ENCODE peak calls at places on chromosomes 11 and 22, in ten cellular contexts. One of them, this sample, is unnamed.
A peak's percentile ranks its signal among the peaks of the same experiment; 100 is the strongest.

GRCh38 chr11:73330569-73331093 is 22.6 kb downstream of the ARHGEF17 start:
- DNase-seq in neuronal stem cell: no peak
- DNase-seq in stomach: no peak
- DNase-seq in endodermal cell: peak; percentile 77
- DNase-seq in psoas muscle: peak; percentile 36
- DNase-seq in effector memory CD4-positive, alpha-beta T cell: no peak
- DNase-seq in SJSA1: no peak
- DNase-seq in thoracic aorta: no peak
- DNase-seq in body of pancreas: no peak
- DNase-seq in cardiac muscle cell: peak; percentile 49
- DNase-seq in this sample: no peak

GRCh38 chr11:29328961-29329441 is 687.8 kb downstream of the KCNA4 start:
- DNase-seq in psoas muscle: no peak
- DNase-seq in thoracic aorta: no peak
- DNase-seq in cardiac muscle cell: peak; percentile 47
- DNase-seq in effector memory CD4-positive, alpha-beta T cell: no peak
- DNase-seq in body of pancreas: no peak
- DNase-seq in neuronal stem cell: peak; percentile 27
- DNase-seq in endodermal cell: no peak
- DNase-seq in SJSA1: no peak
- DNase-seq in stomach: no peak
- DNase-seq in this sample: no peak

GRCh38 chr11:10900686-10901415 is 43.0 kb upstream of the ZBED5 start:
- DNase-seq in body of pancreas: no peak
- DNase-seq in endodermal cell: no peak
- DNase-seq in SJSA1: no peak
- DNase-seq in stomach: no peak
- DNase-seq in psoas muscle: peak; percentile 55
- DNase-seq in effector memory CD4-positive, alpha-beta T cell: no peak
- DNase-seq in thoracic aorta: no peak
- DNase-seq in cardiac muscle cell: peak; percentile 19
- DNase-seq in neuronal stem cell: no peak
- DNase-seq in this sample: no peak

GRCh38 chr11:46247090-46247489 is 30.4 kb upstream of the CREB3L1 start:
- DNase-seq in cardiac muscle cell: no peak
- DNase-seq in effector memory CD4-positive, alpha-beta T cell: no peak
- DNase-seq in thoracic aorta: no peak
- DNase-seq in endodermal cell: no peak
- DNase-seq in stomach: no peak
- DNase-seq in SJSA1: no peak
- DNase-seq in neuronal stem cell: no peak
- DNase-seq in psoas muscle: no peak
- DNase-seq in body of pancreas: no peak
- DNase-seq in this sample: no peak

GRCh38 chr11:129331217-129331616 is 44.4 kb upstream of the BARX2 start:
- DNase-seq in endodermal cell: peak; percentile 45
- DNase-seq in neuronal stem cell: no peak
- DNase-seq in body of pancreas: peak; percentile 27
- DNase-seq in cardiac muscle cell: no peak
- DNase-seq in stomach: peak; percentile 40
- DNase-seq in thoracic aorta: no peak
- DNase-seq in effector memory CD4-positive, alpha-beta T cell: no peak
- DNase-seq in psoas muscle: no peak
- DNase-seq in SJSA1: no peak
- DNase-seq in this sample: no peak

GRCh38 chr22:20433686-20434241 is 3.9 kb downstream of the SCARF2 start:
- DNase-seq in thoracic aorta: no peak
- DNase-seq in SJSA1: no peak
- DNase-seq in psoas muscle: peak; percentile 9
- DNase-seq in effector memory CD4-positive, alpha-beta T cell: no peak
- DNase-seq in cardiac muscle cell: no peak
- DNase-seq in stomach: no peak
- DNase-seq in body of pancreas: no peak
- DNase-seq in endodermal cell: no peak
- DNase-seq in neuronal stem cell: no peak
- DNase-seq in this sample: no peak

GRCh38 chr11:12112731-12113130 is 2.3 kb downstream of the MICAL2 start:
- DNase-seq in psoas muscle: no peak
- DNase-seq in cardiac muscle cell: no peak
- DNase-seq in SJSA1: no peak
- DNase-seq in effector memory CD4-positive, alpha-beta T cell: no peak
- DNase-seq in thoracic aorta: no peak
- DNase-seq in body of pancreas: no peak
- DNase-seq in neuronal stem cell: no peak
- DNase-seq in stomach: no peak
- DNase-seq in endodermal cell: no peak
- DNase-seq in this sample: no peak

GRCh38 chr11:66107600-66108151 is 37.6 kb downstream of the PACS1 start:
- DNase-seq in neuronal stem cell: no peak
- DNase-seq in cardiac muscle cell: no peak
- DNase-seq in psoas muscle: no peak
- DNase-seq in stomach: no peak
- DNase-seq in thoracic aorta: no peak
- DNase-seq in body of pancreas: no peak
- DNase-seq in endodermal cell: no peak
- DNase-seq in SJSA1: no peak
- DNase-seq in effector memory CD4-positive, alpha-beta T cell: no peak
- DNase-seq in this sample: no peak

GRCh38 chr22:40320687-40321086 is 25.6 kb upstream of the ADSL start:
- DNase-seq in effector memory CD4-positive, alpha-beta T cell: no peak
- DNase-seq in SJSA1: no peak
- DNase-seq in cardiac muscle cell: no peak
- DNase-seq in body of pancreas: no peak
- DNase-seq in psoas muscle: no peak
- DNase-seq in thoracic aorta: no peak
- DNase-seq in endodermal cell: no peak
- DNase-seq in stomach: no peak
- DNase-seq in neuronal stem cell: no peak
- DNase-seq in this sample: no peak

GRCh38 chr11:11028017-11028692 is 170.3 kb upstream of the ZBED5 start:
- DNase-seq in effector memory CD4-positive, alpha-beta T cell: peak; percentile 60
- DNase-seq in SJSA1: peak; percentile 70
- DNase-seq in stomach: peak; percentile 74
- DNase-seq in thoracic aorta: no peak
- DNase-seq in neuronal stem cell: peak; percentile 48
- DNase-seq in endodermal cell: peak; percentile 95
- DNase-seq in body of pancreas: peak; percentile 80
- DNase-seq in cardiac muscle cell: peak; percentile 61
- DNase-seq in psoas muscle: peak; percentile 83
- DNase-seq in this sample: peak; percentile 48

GRCh38 chr11:64626637-64627036 is 35.6 kb downstream of the SLC22A12 start:
- DNase-seq in SJSA1: no peak
- DNase-seq in neuronal stem cell: no peak
- DNase-seq in stomach: no peak
- DNase-seq in body of pancreas: no peak
- DNase-seq in psoas muscle: no peak
- DNase-seq in thoracic aorta: no peak
- DNase-seq in cardiac muscle cell: no peak
- DNase-seq in endodermal cell: no peak
- DNase-seq in effector memory CD4-positive, alpha-beta T cell: no peak
- DNase-seq in this sample: no peak

GRCh38 chr11:64627371-64627770 is 36.4 kb downstream of the SLC22A12 start:
- DNase-seq in stomach: no peak
- DNase-seq in neuronal stem cell: no peak
- DNase-seq in endodermal cell: no peak
- DNase-seq in thoracic aorta: no peak
- DNase-seq in effector memory CD4-positive, alpha-beta T cell: no peak
- DNase-seq in cardiac muscle cell: no peak
- DNase-seq in SJSA1: no peak
- DNase-seq in body of pancreas: no peak
- DNase-seq in psoas muscle: no peak
- DNase-seq in this sample: no peak

GRCh38 chr11:64629103-64629502 is 38.1 kb downstream of the SLC22A12 start:
- DNase-seq in psoas muscle: no peak
- DNase-seq in body of pancreas: no peak
- DNase-seq in endodermal cell: no peak
- DNase-seq in thoracic aorta: no peak
- DNase-seq in SJSA1: no peak
- DNase-seq in effector memory CD4-positive, alpha-beta T cell: no peak
- DNase-seq in cardiac muscle cell: no peak
- DNase-seq in neuronal stem cell: no peak
- DNase-seq in stomach: no peak
- DNase-seq in this sample: no peak

GRCh38 chr11:64629796-64630562 is 39.0 kb downstream of the SLC22A12 start:
- DNase-seq in psoas muscle: no peak
- DNase-seq in effector memory CD4-positive, alpha-beta T cell: no peak
- DNase-seq in body of pancreas: peak; percentile 65
- DNase-seq in endodermal cell: peak; percentile 99
- DNase-seq in stomach: no peak
- DNase-seq in SJSA1: no peak
- DNase-seq in thoracic aorta: no peak
- DNase-seq in neuronal stem cell: no peak
- DNase-seq in cardiac muscle cell: peak; percentile 55
- DNase-seq in this sample: no peak

DNA sequence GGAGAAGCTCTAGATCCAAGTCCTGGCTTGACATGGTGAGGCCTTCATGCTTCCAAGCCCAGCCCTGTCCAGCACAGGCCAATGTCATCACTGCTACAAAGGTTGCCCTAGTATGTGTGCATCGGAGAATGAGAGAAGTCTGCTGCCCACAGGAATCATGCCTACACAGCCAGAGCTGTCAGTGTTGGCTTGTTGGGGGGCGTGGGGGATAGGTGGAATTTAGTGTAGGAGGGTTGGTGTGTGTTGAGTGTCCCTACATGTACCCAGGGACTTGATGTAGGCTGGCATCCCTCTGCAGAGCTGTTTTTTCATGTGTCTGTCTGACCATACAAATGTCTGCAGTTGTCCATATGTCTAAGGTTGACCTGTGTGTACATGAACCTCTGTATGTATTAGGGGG is 37.6 kb downstream of the SLC22A12 start:
- DNase-seq in effector memory CD4-positive, alpha-beta T cell: no peak
- DNase-seq in cardiac muscle cell: no peak
- DNase-seq in SJSA1: no peak
- DNase-seq in stomach: no peak
- DNase-seq in endodermal cell: no peak
- DNase-seq in neuronal stem cell: no peak
- DNase-seq in body of pancreas: no peak
- DNase-seq in psoas muscle: no peak
- DNase-seq in thoracic aorta: no peak
- DNase-seq in this sample: no peak
- H3K4me1 ChIP-seq in effector memory CD4-positive, alpha-beta T cell: no peaks in the 10 kb centered on the region
- H3K4me1 ChIP-seq in cardiac muscle cell: no peaks in the 10 kb centered on the region
- H3K4me1 ChIP-seq in SJSA1: no peaks in the 10 kb centered on the region
- H3K4me1 ChIP-seq in stomach: peaks cover 9% of the 10 kb centered on the region
- H3K4me1 ChIP-seq in endodermal cell: no peaks in the 10 kb centered on the region
- H3K4me1 ChIP-seq in neuronal stem cell: no peaks in the 10 kb centered on the region
- H3K4me1 ChIP-seq in body of pancreas: no peaks in the 10 kb centered on the region
- H3K4me1 ChIP-seq in psoas muscle: no peaks in the 10 kb centered on the region
- H3K4me1 ChIP-seq in thoracic aorta: no peaks in the 10 kb centered on the region
- H3K4me1 ChIP-seq in this sample: no peaks in the 10 kb centered on the region

GRCh38 chr22:47587861-47588582 is 825.6 kb downstream of the TBC1D22A start:
- DNase-seq in SJSA1: no peak
- DNase-seq in effector memory CD4-positive, alpha-beta T cell: no peak
- DNase-seq in body of pancreas: no peak
- DNase-seq in neuronal stem cell: no peak
- DNase-seq in cardiac muscle cell: no peak
- DNase-seq in psoas muscle: peak; percentile 6
- DNase-seq in stomach: peak; percentile 11
- DNase-seq in endodermal cell: peak; percentile 7
- DNase-seq in thoracic aorta: no peak
- DNase-seq in this sample: no peak
- H3K9me3 ChIP-seq in SJSA1: no peaks in the 10 kb centered on the region
- H3K9me3 ChIP-seq in effector memory CD4-positive, alpha-beta T cell: no peaks in the 10 kb centered on the region
- H3K9me3 ChIP-seq in body of pancreas: peaks cover 3% of the 10 kb centered on the region
- H3K9me3 ChIP-seq in neuronal stem cell: peaks cover 34% of the 10 kb centered on the region
- H3K9me3 ChIP-seq in cardiac muscle cell: no peaks in the 10 kb centered on the region
- H3K9me3 ChIP-seq in psoas muscle: peaks cover 3% of the 10 kb centered on the region
- H3K9me3 ChIP-seq in stomach: peaks cover 5% of the 10 kb centered on the region
- H3K9me3 ChIP-seq in endodermal cell: peaks cover 37% of the 10 kb centered on the region
- H3K9me3 ChIP-seq in thoracic aorta: no peaks in the 10 kb centered on the region
- H3K9me3 ChIP-seq in this sample: no peaks in the 10 kb centered on the region

DNA sequence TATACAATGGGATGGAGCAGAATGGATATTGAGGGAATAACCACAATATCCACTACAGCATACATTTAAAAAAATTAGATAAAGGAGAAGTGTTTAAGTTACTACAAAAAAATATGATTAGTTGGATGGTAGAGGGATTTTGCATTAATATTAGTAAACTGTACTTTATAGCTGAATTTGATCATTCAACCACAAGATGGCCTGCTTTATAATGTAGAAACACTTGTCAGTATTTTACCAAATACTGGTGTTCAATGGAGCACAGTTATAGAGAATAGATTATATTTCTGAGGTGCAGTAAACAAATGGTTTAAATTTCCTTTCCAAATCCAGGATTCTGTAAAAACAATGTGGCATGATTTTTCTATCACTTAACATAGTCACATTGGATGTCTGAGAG is 818.8 kb upstream of the CHORDC1 start:
- DNase-seq in psoas muscle: no peak
- DNase-seq in cardiac muscle cell: no peak
- DNase-seq in stomach: no peak
- DNase-seq in thoracic aorta: no peak
- DNase-seq in neuronal stem cell: no peak
- DNase-seq in body of pancreas: no peak
- DNase-seq in SJSA1: no peak
- DNase-seq in effector memory CD4-positive, alpha-beta T cell: no peak
- DNase-seq in endodermal cell: no peak
- DNase-seq in this sample: no peak
- H3K4me1 ChIP-seq in psoas muscle: no peaks in the 10 kb centered on the region
- H3K4me1 ChIP-seq in cardiac muscle cell: no peaks in the 10 kb centered on the region
- H3K4me1 ChIP-seq in stomach: no peaks in the 10 kb centered on the region
- H3K4me1 ChIP-seq in thoracic aorta: no peaks in the 10 kb centered on the region
- H3K4me1 ChIP-seq in neuronal stem cell: no peaks in the 10 kb centered on the region
- H3K4me1 ChIP-seq in body of pancreas: no peaks in the 10 kb centered on the region
- H3K4me1 ChIP-seq in SJSA1: no peaks in the 10 kb centered on the region
- H3K4me1 ChIP-seq in effector memory CD4-positive, alpha-beta T cell: no peaks in the 10 kb centered on the region
- H3K4me1 ChIP-seq in endodermal cell: no peaks in the 10 kb centered on the region
- H3K4me1 ChIP-seq in this sample: no peaks in the 10 kb centered on the region

GRCh38 chr11:97201743-97202612 is 812.2 kb downstream of the JRKL start:
- DNase-seq in body of pancreas: no peak
- DNase-seq in SJSA1: no peak
- DNase-seq in cardiac muscle cell: peak; percentile 39
- DNase-seq in thoracic aorta: no peak
- DNase-seq in neuronal stem cell: no peak
- DNase-seq in stomach: no peak
- DNase-seq in endodermal cell: no peak
- DNase-seq in psoas muscle: no peak
- DNase-seq in effector memory CD4-positive, alpha-beta T cell: no peak
- DNase-seq in this sample: no peak

GRCh38 chr11:97202613-97203292 is 812.9 kb downstream of the JRKL start:
- DNase-seq in body of pancreas: no peak
- DNase-seq in cardiac muscle cell: peak; percentile 62
- DNase-seq in stomach: no peak
- DNase-seq in endodermal cell: peak; percentile 70
- DNase-seq in neuronal stem cell: no peak
- DNase-seq in psoas muscle: no peak
- DNase-seq in effector memory CD4-positive, alpha-beta T cell: no peak
- DNase-seq in SJSA1: no peak
- DNase-seq in thoracic aorta: no peak
- DNase-seq in this sample: no peak
- H3K9me3 ChIP-seq in body of pancreas: no peaks in the 10 kb centered on the region
- H3K9me3 ChIP-seq in cardiac muscle cell: no peaks in the 10 kb centered on the region
- H3K9me3 ChIP-seq in stomach: no peaks in the 10 kb centered on the region
- H3K9me3 ChIP-seq in endodermal cell: peaks cover 20% of the 10 kb centered on the region
- H3K9me3 ChIP-seq in neuronal stem cell: no peaks in the 10 kb centered on the region
- H3K9me3 ChIP-seq in psoas muscle: no peaks in the 10 kb centered on the region
- H3K9me3 ChIP-seq in effector memory CD4-positive, alpha-beta T cell: no peaks in the 10 kb centered on the region
- H3K9me3 ChIP-seq in SJSA1: no peaks in the 10 kb centered on the region
- H3K9me3 ChIP-seq in thoracic aorta: no peaks in the 10 kb centered on the region
- H3K9me3 ChIP-seq in this sample: no peaks in the 10 kb centered on the region

GRCh38 chr11:123206671-123207421 is 11.8 kb upstream of the CLMP start:
- DNase-seq in thoracic aorta: no peak
- DNase-seq in cardiac muscle cell: peak; percentile 45
- DNase-seq in effector memory CD4-positive, alpha-beta T cell: no peak
- DNase-seq in body of pancreas: no peak
- DNase-seq in stomach: no peak
- DNase-seq in endodermal cell: peak; percentile 75
- DNase-seq in psoas muscle: no peak
- DNase-seq in neuronal stem cell: peak; percentile 33
- DNase-seq in SJSA1: no peak
- DNase-seq in this sample: no peak
- H3K4me1 ChIP-seq in thoracic aorta: no peaks in the 10 kb centered on the region
- H3K4me1 ChIP-seq in cardiac muscle cell: peaks cover 10% of the 10 kb centered on the region
- H3K4me1 ChIP-seq in effector memory CD4-positive, alpha-beta T cell: no peaks in the 10 kb centered on the region
- H3K4me1 ChIP-seq in body of pancreas: no peaks in the 10 kb centered on the region
- H3K4me1 ChIP-seq in stomach: peaks cover 42% of the 10 kb centered on the region
- H3K4me1 ChIP-seq in endodermal cell: peaks cover 17% of the 10 kb centered on the region
- H3K4me1 ChIP-seq in psoas muscle: no peaks in the 10 kb centered on the region
- H3K4me1 ChIP-seq in neuronal stem cell: peaks cover 38% of the 10 kb centered on the region
- H3K4me1 ChIP-seq in SJSA1: peaks cover 10% of the 10 kb centered on the region
- H3K4me1 ChIP-seq in this sample: no peaks in the 10 kb centered on the region